ENCODE peak calls at places on chromosomes 6 and 20, in ten cellular contexts. One of them, this sample, is unnamed.
A peak's percentile ranks its signal among the peaks of the same experiment; 100 is the strongest.

GRCh38 chr6:135667694-135668455 is 170.3 kb upstream of the AHI1 start:
- DNase-seq in heart left ventricle: no peak
- DNase-seq in SJSA1: no peak
- DNase-seq in OCI-LY7: no peak
- DNase-seq in ovary: peak; percentile 31
- DNase-seq in Karpas-422: no peak
- DNase-seq in cardiac muscle cell: peak; percentile 5
- DNase-seq in GM23248: peak; percentile 67
- DNase-seq in stomach: no peak
- DNase-seq in heart right ventricle: peak; percentile 25
- DNase-seq in this sample: no peak

GRCh38 chr20:54184920-54185626 is 11.3 kb upstream of the CYP24A1 start:
- DNase-seq in cardiac muscle cell: no peak
- DNase-seq in stomach: no peak
- DNase-seq in GM23248: no peak
- DNase-seq in heart left ventricle: no peak
- DNase-seq in SJSA1: no peak
- DNase-seq in ovary: no peak
- DNase-seq in heart right ventricle: no peak
- DNase-seq in OCI-LY7: no peak
- DNase-seq in Karpas-422: no peak
- DNase-seq in this sample: no peak

GRCh38 chr20:5893052-5893451 is 57.3 kb downstream of the TRMT6 start:
- DNase-seq in heart left ventricle: no peak
- DNase-seq in cardiac muscle cell: no peak
- DNase-seq in Karpas-422: no peak
- DNase-seq in SJSA1: no peak
- DNase-seq in heart right ventricle: no peak
- DNase-seq in stomach: no peak
- DNase-seq in ovary: no peak
- DNase-seq in GM23248: no peak
- DNase-seq in OCI-LY7: no peak
- DNase-seq in this sample: no peak

GRCh38 chr6:88161921-88162320 is 4.2 kb downstream of the CNR1 start:
- DNase-seq in ovary: no peak
- DNase-seq in cardiac muscle cell: no peak
- DNase-seq in GM23248: no peak
- DNase-seq in OCI-LY7: no peak
- DNase-seq in stomach: no peak
- DNase-seq in SJSA1: no peak
- DNase-seq in heart left ventricle: no peak
- DNase-seq in Karpas-422: no peak
- DNase-seq in heart right ventricle: no peak
- DNase-seq in this sample: no peak

GRCh38 chr6:340181-340955 is 48.1 kb downstream of the DUSP22 start:
- DNase-seq in heart left ventricle: no peak
- DNase-seq in ovary: no peak
- DNase-seq in SJSA1: no peak
- DNase-seq in OCI-LY7: no peak
- DNase-seq in GM23248: no peak
- DNase-seq in heart right ventricle: no peak
- DNase-seq in stomach: no peak
- DNase-seq in cardiac muscle cell: no peak
- DNase-seq in Karpas-422: no peak
- DNase-seq in this sample: no peak

GRCh38 chr20:64164123-64164836 is at the start of gene MYT1:
- DNase-seq in SJSA1: no peak
- DNase-seq in OCI-LY7: no peak
- DNase-seq in stomach: no peak
- DNase-seq in heart left ventricle: no peak
- DNase-seq in ovary: no peak
- DNase-seq in heart right ventricle: no peak
- DNase-seq in cardiac muscle cell: no peak
- DNase-seq in GM23248: no peak
- DNase-seq in Karpas-422: no peak
- DNase-seq in this sample: no peak

GRCh38 chr6:69957990-69958559 is 91.7 kb downstream of the COL19A1 start:
- DNase-seq in heart left ventricle: no peak
- DNase-seq in SJSA1: no peak
- DNase-seq in heart right ventricle: no peak
- DNase-seq in ovary: no peak
- DNase-seq in OCI-LY7: no peak
- DNase-seq in GM23248: no peak
- DNase-seq in cardiac muscle cell: no peak
- DNase-seq in Karpas-422: no peak
- DNase-seq in stomach: no peak
- DNase-seq in this sample: no peak

GRCh38 chr6:150894935-150895686 is 29.6 kb downstream of the MTHFD1L start:
- DNase-seq in cardiac muscle cell: peak; percentile 33
- DNase-seq in Karpas-422: no peak
- DNase-seq in ovary: no peak
- DNase-seq in heart left ventricle: no peak
- DNase-seq in SJSA1: peak; percentile 15
- DNase-seq in stomach: no peak
- DNase-seq in OCI-LY7: no peak
- DNase-seq in heart right ventricle: no peak
- DNase-seq in GM23248: peak; percentile 39
- DNase-seq in this sample: peak; percentile 75

GRCh38 chr6:53230775-53231467 is 82.3 kb upstream of the GCM1 start:
- DNase-seq in SJSA1: no peak
- DNase-seq in cardiac muscle cell: no peak
- DNase-seq in OCI-LY7: no peak
- DNase-seq in heart right ventricle: no peak
- DNase-seq in Karpas-422: no peak
- DNase-seq in stomach: no peak
- DNase-seq in heart left ventricle: no peak
- DNase-seq in GM23248: no peak
- DNase-seq in ovary: no peak
- DNase-seq in this sample: no peak
- H3K27ac ChIP-seq in SJSA1: no peak overlapping the region
- H3K27ac ChIP-seq in cardiac muscle cell: no peak overlapping the region
- H3K27ac ChIP-seq in OCI-LY7: no peak overlapping the region
- H3K27ac ChIP-seq in heart right ventricle: no peak overlapping the region
- H3K27ac ChIP-seq in Karpas-422: no peak overlapping the region
- H3K27ac ChIP-seq in stomach: no peak overlapping the region
- H3K27ac ChIP-seq in heart left ventricle: no peak overlapping the region
- H3K27ac ChIP-seq in GM23248: no peak overlapping the region
- H3K27ac ChIP-seq in ovary: no peak overlapping the region
- H3K27ac ChIP-seq in this sample: peak overlapping the region; percentile 64

GRCh38 chr20:37728635-37728983 is 34.8 kb downstream of the CTNNBL1 start:
- DNase-seq in stomach: no peak
- DNase-seq in ovary: no peak
- DNase-seq in heart right ventricle: no peak
- DNase-seq in heart left ventricle: no peak
- DNase-seq in cardiac muscle cell: no peak
- DNase-seq in OCI-LY7: no peak
- DNase-seq in GM23248: no peak
- DNase-seq in Karpas-422: no peak
- DNase-seq in SJSA1: no peak
- DNase-seq in this sample: no peak

GRCh38 chr20:37725165-37725564 is 31.3 kb downstream of the CTNNBL1 start:
- DNase-seq in ovary: no peak
- DNase-seq in GM23248: no peak
- DNase-seq in stomach: no peak
- DNase-seq in cardiac muscle cell: no peak
- DNase-seq in OCI-LY7: no peak
- DNase-seq in heart right ventricle: no peak
- DNase-seq in SJSA1: no peak
- DNase-seq in heart left ventricle: no peak
- DNase-seq in Karpas-422: no peak
- DNase-seq in this sample: no peak

GRCh38 chr20:37727247-37727956 is 33.6 kb downstream of the CTNNBL1 start:
- DNase-seq in cardiac muscle cell: peak; percentile 64
- DNase-seq in OCI-LY7: no peak
- DNase-seq in heart left ventricle: no peak
- DNase-seq in SJSA1: no peak
- DNase-seq in stomach: no peak
- DNase-seq in heart right ventricle: no peak
- DNase-seq in ovary: no peak
- DNase-seq in GM23248: peak; percentile 48
- DNase-seq in Karpas-422: no peak
- DNase-seq in this sample: no peak

GRCh38 chr20:37727957-37728634 is 34.3 kb downstream of the CTNNBL1 start:
- DNase-seq in heart right ventricle: no peak
- DNase-seq in SJSA1: no peak
- DNase-seq in cardiac muscle cell: no peak
- DNase-seq in stomach: no peak
- DNase-seq in ovary: no peak
- DNase-seq in Karpas-422: no peak
- DNase-seq in OCI-LY7: no peak
- DNase-seq in GM23248: no peak
- DNase-seq in heart left ventricle: no peak
- DNase-seq in this sample: no peak

DNA sequence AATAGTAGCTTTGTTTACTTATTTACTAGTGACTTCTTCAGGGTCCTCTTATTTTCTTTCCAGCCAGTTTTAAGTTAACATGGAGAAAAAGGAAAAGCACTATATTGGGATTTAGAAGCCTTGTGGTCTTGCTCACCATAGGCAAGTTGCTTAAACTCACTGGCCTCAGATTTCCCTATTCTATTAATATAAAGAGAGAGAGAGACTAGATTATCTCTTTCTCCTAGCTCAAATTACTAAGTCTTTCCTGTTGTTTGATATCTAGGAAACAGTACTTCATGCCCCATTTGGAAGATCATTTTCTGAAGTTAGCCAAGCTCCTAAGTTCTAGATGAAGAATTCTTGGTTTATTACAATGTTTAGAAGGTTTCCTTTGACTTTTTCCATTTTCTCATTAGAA is 32.5 kb downstream of the CTNNBL1 start:
- DNase-seq in GM23248: no peak
- DNase-seq in stomach: no peak
- DNase-seq in ovary: no peak
- DNase-seq in OCI-LY7: no peak
- DNase-seq in cardiac muscle cell: no peak
- DNase-seq in heart right ventricle: no peak
- DNase-seq in SJSA1: no peak
- DNase-seq in heart left ventricle: no peak
- DNase-seq in Karpas-422: no peak
- DNase-seq in this sample: no peak
- H3K4me1 ChIP-seq in GM23248: peaks cover 23% of the 10 kb centered on the region
- H3K4me1 ChIP-seq in stomach: peaks cover 22% of the 10 kb centered on the region
- H3K4me1 ChIP-seq in ovary: no peaks in the 10 kb centered on the region
- H3K4me1 ChIP-seq in OCI-LY7: no peaks in the 10 kb centered on the region
- H3K4me1 ChIP-seq in cardiac muscle cell: peaks cover 59% of the 10 kb centered on the region
- H3K4me1 ChIP-seq in heart right ventricle: peaks cover 55% of the 10 kb centered on the region
- H3K4me1 ChIP-seq in SJSA1: no peaks in the 10 kb centered on the region
- H3K4me1 ChIP-seq in heart left ventricle: peaks cover 54% of the 10 kb centered on the region
- H3K4me1 ChIP-seq in Karpas-422: peaks cover 39% of the 10 kb centered on the region
- H3K4me1 ChIP-seq in this sample: no peaks in the 10 kb centered on the region

GRCh38 chr20:47669927-47670890 is 115.1 kb downstream of the SULF2 start:
- DNase-seq in heart left ventricle: no peak
- DNase-seq in Karpas-422: no peak
- DNase-seq in stomach: no peak
- DNase-seq in OCI-LY7: no peak
- DNase-seq in ovary: no peak
- DNase-seq in heart right ventricle: no peak
- DNase-seq in GM23248: no peak
- DNase-seq in cardiac muscle cell: no peak
- DNase-seq in SJSA1: no peak
- DNase-seq in this sample: no peak

GRCh38 chr20:47672886-47673670 is 112.2 kb downstream of the SULF2 start:
- DNase-seq in stomach: no peak
- DNase-seq in OCI-LY7: no peak
- DNase-seq in SJSA1: no peak
- DNase-seq in cardiac muscle cell: no peak
- DNase-seq in ovary: no peak
- DNase-seq in Karpas-422: no peak
- DNase-seq in GM23248: no peak
- DNase-seq in heart left ventricle: no peak
- DNase-seq in heart right ventricle: no peak
- DNase-seq in this sample: no peak

GRCh38 chr20:47673671-47673955 is 111.7 kb downstream of the SULF2 start:
- DNase-seq in GM23248: no peak
- DNase-seq in heart left ventricle: no peak
- DNase-seq in OCI-LY7: no peak
- DNase-seq in Karpas-422: no peak
- DNase-seq in ovary: no peak
- DNase-seq in SJSA1: no peak
- DNase-seq in heart right ventricle: no peak
- DNase-seq in stomach: no peak
- DNase-seq in cardiac muscle cell: no peak
- DNase-seq in this sample: no peak

GRCh38 chr20:47670913-47671312 is 114.4 kb downstream of the SULF2 start:
- DNase-seq in heart right ventricle: no peak
- DNase-seq in Karpas-422: no peak
- DNase-seq in SJSA1: no peak
- DNase-seq in ovary: no peak
- DNase-seq in stomach: no peak
- DNase-seq in cardiac muscle cell: peak; percentile 52
- DNase-seq in OCI-LY7: no peak
- DNase-seq in GM23248: no peak
- DNase-seq in heart left ventricle: no peak
- DNase-seq in this sample: no peak

GRCh38 chr20:47672166-47672565 is 113.1 kb downstream of the SULF2 start:
- DNase-seq in cardiac muscle cell: no peak
- DNase-seq in stomach: no peak
- DNase-seq in GM23248: no peak
- DNase-seq in heart left ventricle: no peak
- DNase-seq in heart right ventricle: no peak
- DNase-seq in Karpas-422: no peak
- DNase-seq in ovary: no peak
- DNase-seq in SJSA1: no peak
- DNase-seq in OCI-LY7: no peak
- DNase-seq in this sample: no peak
- H3K36me3 ChIP-seq in cardiac muscle cell: no peaks in the 10 kb centered on the region
- H3K36me3 ChIP-seq in stomach: peaks cover 39% of the 10 kb centered on the region
- H3K36me3 ChIP-seq in GM23248: no peaks in the 10 kb centered on the region
- H3K36me3 ChIP-seq in heart left ventricle: no peaks in the 10 kb centered on the region
- H3K36me3 ChIP-seq in heart right ventricle: peaks cover 52% of the 10 kb centered on the region
- H3K36me3 ChIP-seq in Karpas-422: no peaks in the 10 kb centered on the region
- H3K36me3 ChIP-seq in ovary: no peaks in the 10 kb centered on the region
- H3K36me3 ChIP-seq in SJSA1: no peaks in the 10 kb centered on the region
- H3K36me3 ChIP-seq in OCI-LY7: no peaks in the 10 kb centered on the region
- H3K36me3 ChIP-seq in this sample: no peaks in the 10 kb centered on the region

DNA sequence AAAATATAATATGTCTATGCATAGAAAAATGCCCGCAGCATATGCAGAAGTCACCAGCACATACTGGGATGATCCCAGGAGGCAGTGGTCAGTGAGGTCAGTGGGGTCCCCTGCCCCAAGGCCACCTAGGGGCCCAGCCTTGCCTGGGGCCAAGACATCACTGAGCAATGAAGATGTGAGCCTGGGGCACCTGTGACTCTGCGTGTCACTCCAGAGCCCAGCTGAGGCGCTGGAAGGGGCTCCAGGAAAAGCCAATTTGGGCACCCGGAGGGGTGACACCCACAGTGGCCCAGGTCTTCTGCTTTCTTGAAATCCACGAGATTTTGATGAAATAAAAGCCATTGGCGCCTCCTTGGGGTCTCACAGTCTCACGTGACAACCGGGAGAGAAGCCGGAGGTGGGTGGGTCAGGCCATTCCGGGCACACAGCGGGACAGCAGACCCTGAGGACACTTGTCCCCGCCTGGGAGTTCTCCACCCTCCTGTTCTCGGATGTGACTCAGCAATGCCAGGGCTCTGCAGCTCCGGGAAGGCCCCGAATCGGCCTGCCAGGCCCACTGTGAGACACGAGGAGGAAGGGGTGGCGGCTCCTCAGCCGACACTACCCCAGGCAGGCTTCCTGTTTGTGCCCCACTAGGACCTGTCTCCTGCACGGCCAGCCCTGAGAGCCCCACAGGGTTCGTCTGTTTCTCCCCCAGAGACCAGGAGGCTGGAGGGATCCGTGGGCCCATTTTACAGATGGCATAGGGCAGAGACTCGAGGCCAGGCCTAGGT is 24.4 kb upstream of the SLCO4A1 start:
- DNase-seq in OCI-LY7: peak; percentile 46
- DNase-seq in cardiac muscle cell: no peak
- DNase-seq in stomach: peak; percentile 46
- DNase-seq in SJSA1: peak; percentile 84
- DNase-seq in ovary: no peak
- DNase-seq in heart left ventricle: peak; percentile 88
- DNase-seq in Karpas-422: no peak
- DNase-seq in GM23248: no peak
- DNase-seq in heart right ventricle: peak; percentile 74
- DNase-seq in this sample: peak; percentile 35
- H3K27ac ChIP-seq in OCI-LY7: peak overlapping the region; percentile 22
- H3K27ac ChIP-seq in cardiac muscle cell: no peak overlapping the region
- H3K27ac ChIP-seq in stomach: peak overlapping the region; percentile 25
- H3K27ac ChIP-seq in SJSA1: peak overlapping the region; percentile 87
- H3K27ac ChIP-seq in ovary: no peak overlapping the region
- H3K27ac ChIP-seq in heart left ventricle: peak overlapping the region; percentile 96
- H3K27ac ChIP-seq in Karpas-422: no peak overlapping the region
- H3K27ac ChIP-seq in GM23248: no peak overlapping the region
- H3K27ac ChIP-seq in heart right ventricle: peak overlapping the region; percentile 91
- H3K27ac ChIP-seq in this sample: peak overlapping the region; percentile 79